ENCODE peak calls at places on chromosomes 5 and 9, in nine cellular contexts. K, U, A, B, S, L, D, M and G are unnamed samples.

GRCh38 chr5:125100342-125100741 is 353.9 kb upstream of the ZNF608 start:
- DNase-seq in K (no peak), U (no peak), A (no peak), B (no peak), S (no peak), L (no peak), D (no peak), M (no peak), G (no peak)

GRCh38 chr5:43985411-43985810 is 382.4 kb downstream of the NNT start:
- DNase-seq in K (no peak), U (no peak), A (no peak), B (no peak), S (no peak), L (no peak), D (no peak), M (no peak), G (no peak)

GRCh38 chr9:82810902-82811301 is 252.0 kb downstream of the RASEF start:
- DNase-seq in K (no peak), U (no peak), A (no peak), B (no peak), S (peak), L (no peak), D (no peak), M (no peak), G (no peak)

GRCh38 chr5:14487101-14487895 is 94.3 kb upstream of the OTULINL start:
- DNase-seq in K (peak), U (no peak), A (no peak), B (no peak), S (no peak), L (no peak), D (no peak), M (no peak), G (no peak)

GRCh38 chr9:109232449-109232848 is 65.4 kb upstream of the FRRS1L start:
- DNase-seq in K (peak), U (no peak), A (peak), B (no peak), S (peak), L (no peak), D (no peak), M (no peak), G (no peak)

GRCh38 chr9:104258289-104259045 is 164.4 kb downstream of the SMC2 start:
- DNase-seq in K (no peak), U (no peak), A (no peak), B (no peak), S (no peak), L (no peak), D (no peak), M (no peak), G (no peak)

GRCh38 chr9:27367175-27367798 is 70.3 kb upstream of the EQTN start:
- DNase-seq in K (no peak), U (no peak), A (no peak), B (no peak), S (no peak), L (no peak), D (no peak), M (no peak), G (no peak)

GRCh38 chr9:297104-297794 is 82.6 kb downstream of the DOCK8 start:
- DNase-seq in K (no peak), U (no peak), A (no peak), B (no peak), S (no peak), L (peak), D (no peak), M (no peak), G (no peak)

GRCh38 chr5:16987776-16988175 is 51.7 kb upstream of the MYO10 start:
- DNase-seq in K (no peak), U (no peak), A (no peak), B (no peak), S (no peak), L (no peak), D (no peak), M (no peak), G (no peak)

GRCh38 chr9:122347348-122348287 is 23.2 kb upstream of the PTGS1 start:
- DNase-seq in K (peak), U (no peak), A (peak), B (no peak), S (no peak), L (no peak), D (peak), M (no peak), G (no peak)

GRCh38 chr9:134963546-134963945 is 45.8 kb upstream of the FCN1 start:
- DNase-seq in K (no peak), U (no peak), A (no peak), B (no peak), S (no peak), L (peak), D (no peak), M (peak), G (no peak)

GRCh38 chr5:38718874-38719391 is 126.9 kb upstream of the OSMR start:
- DNase-seq in K (peak), U (no peak), A (no peak), B (no peak), S (no peak), L (no peak), D (no peak), M (no peak), G (no peak)

GRCh38 chr9:29958469-29958868 is 2385.2 kb upstream of the C9orf72 start:
- DNase-seq in K (no peak), U (no peak), A (no peak), B (no peak), S (no peak), L (no peak), D (no peak), M (no peak), G (no peak)

GRCh38 chr5:156325671-156326070 is 1.3 kb upstream of the SGCD start:
- DNase-seq in K (no peak), U (no peak), A (no peak), B (no peak), S (no peak), L (no peak), D (no peak), M (no peak), G (no peak)

GRCh38 chr5:177382423-177383029 is 1.7 kb upstream of the SLC34A1 start:
- DNase-seq in K (peak), U (peak), A (peak), B (no peak), S (no peak), L (no peak), D (no peak), M (no peak), G (peak)

GRCh38 chr9:77455312-77455927 is 192.7 kb downstream of the GNA14 start:
- DNase-seq in K (peak), U (no peak), A (peak), B (peak), S (no peak), L (no peak), D (peak), M (no peak), G (no peak)

GRCh38 chr9:114777841-114778240 is 28.0 kb downstream of the TNFSF15 start:
- DNase-seq in K (no peak), U (no peak), A (no peak), B (no peak), S (no peak), L (no peak), D (no peak), M (no peak), G (no peak)